ENCODE peak calls at places on chromosomes 11 and 22, in five cellular contexts. P is AG10803, J is neuronal stem cell, M is pancreas, Z is trophoblast cell. R is an unnamed sample.

GRCh38 chr11:8250446-8250845 is 13.2 kb downstream of the LMO1 start:
- DNase-seq in P (no peak), J (no peak), M (no peak), Z (no peak), R (no peak)

GRCh38 chr11:35106595-35106994 is 32.4 kb upstream of the CD44 start:
- DNase-seq in P (no peak), J (no peak), M (no peak), Z (no peak), R (no peak)

GRCh38 chr11:81573367-81573766 is 1160.3 kb downstream of the FAM181B start:
- DNase-seq in P (no peak), J (no peak), M (no peak), Z (no peak), R (no peak)

GRCh38 chr22:36395922-36396321 is 8.2 kb upstream of the MYH9 start:
- DNase-seq in P (peak; percentile 35), J (no peak), M (no peak), Z (peak; percentile 81), R (peak; percentile 65)

GRCh38 chr11:1928891-1929541 is 9.5 kb downstream of the TNNT3 start:
- DNase-seq in P (no peak), J (no peak), M (no peak), Z (no peak), R (no peak)

GRCh38 chr11:115912484-115912945 is 408.3 kb upstream of the CADM1 start:
- DNase-seq in P (no peak), J (no peak), M (no peak), Z (peak; percentile 12), R (no peak)

GRCh38 chr22:49925525-49926128 is 7.2 kb downstream of the CRELD2 start:
- DNase-seq in P (no peak), J (no peak), M (no peak), Z (no peak), R (no peak)

GRCh38 chr11:40514124-40514523 is 945.3 kb downstream of the LRRC4C start:
- DNase-seq in P (no peak), J (no peak), M (no peak), Z (no peak), R (peak; percentile 1)

GRCh38 chr22:50338860-50339462 is 4.2 kb upstream of the PPP6R2 start:
- DNase-seq in P (peak; percentile 46), J (no peak), M (no peak), Z (no peak), R (no peak)

GRCh38 chr22:25714739-25715138 is 27.2 kb upstream of the MYO18B start:
- DNase-seq in P (no peak), J (no peak), M (no peak), Z (no peak), R (no peak)

GRCh38 chr11:71963468-71963867 is 34.6 kb downstream of the RNF121 start:
- DNase-seq in P (no peak), J (no peak), M (no peak), Z (no peak), R (no peak)

GRCh38 chr11:85347291-85347690 is 279.9 kb downstream of the DLG2 start:
- DNase-seq in P (no peak), J (no peak), M (no peak), Z (no peak), R (no peak)

GRCh38 chr22:35399114-35399677 is 744 bp upstream of the MCM5 start:
- DNase-seq in P (no peak), J (no peak), M (no peak), Z (no peak), R (no peak)

GRCh38 chr11:84780689-84781293 is 846.4 kb downstream of the DLG2 start:
- DNase-seq in P (peak; percentile 34), J (peak; percentile 17), M (no peak), Z (no peak), R (peak; percentile 65)

GRCh38 chr11:93717501-93717900 is 23.8 kb downstream of the TAF1D start:
- DNase-seq in P (peak; percentile 11), J (no peak), M (no peak), Z (no peak), R (no peak)

GRCh38 chr11:75200051-75200450 is 40.5 kb upstream of the TPBGL start:
- DNase-seq in P (no peak), J (no peak), M (no peak), Z (no peak), R (no peak)

GRCh38 chr11:2534131-2534956 is 89.5 kb downstream of the KCNQ1 start:
- DNase-seq in P (no peak), J (no peak), M (peak; percentile 26), Z (peak; percentile 99), R (peak; percentile 7)

GRCh38 chr11:105046898-105047579 is 1.9 kb upstream of the CARD16 start:
- DNase-seq in P (peak; percentile 99), J (no peak), M (peak; percentile 30), Z (peak; percentile 23), R (peak; percentile 99)

GRCh38 chr22:39721456-39722325 is 151.1 kb downstream of the CACNA1I start:
- DNase-seq in P (no peak), J (no peak), M (no peak), Z (no peak), R (no peak)

GRCh38 chr22:42805998-42806481 is 51.0 kb downstream of the ARFGAP3 start:
- DNase-seq in P (no peak), J (no peak), M (no peak), Z (no peak), R (no peak)

DNA sequence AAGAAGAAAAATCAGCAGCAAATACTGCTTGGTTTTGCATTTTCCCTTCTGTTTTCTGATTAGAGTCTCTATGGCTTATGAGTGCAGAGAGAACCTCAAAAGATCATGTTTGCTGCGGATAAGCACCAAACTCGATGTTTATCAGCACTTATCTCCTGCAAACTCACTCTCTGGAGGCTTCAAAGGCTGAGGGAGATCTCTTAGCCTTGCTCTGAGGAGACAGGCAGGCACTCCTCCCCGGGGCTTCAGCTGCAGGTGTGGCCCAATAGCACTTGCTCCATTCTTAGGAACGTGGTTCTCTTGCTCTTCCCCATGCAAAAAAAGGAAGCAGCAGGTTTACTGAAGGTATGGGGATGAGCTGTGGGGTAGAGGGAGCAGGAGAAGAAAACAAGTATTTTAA is 45.1 kb downstream of the FLI1 start:
- DNase-seq in P (no peak), J (no peak), M (no peak), Z (peak; percentile 28), R (no peak)
- H3K4me3 ChIP-seq in P (no peak overlapping the region), J (no peak overlapping the region), M (no peak overlapping the region), Z (no peak overlapping the region), R (no peak overlapping the region)

GRCh38 chr11:15816996-15817395 is 539.4 kb downstream of the SOX6 start:
- DNase-seq in P (no peak), J (no peak), M (no peak), Z (no peak), R (peak; percentile 53)

GRCh38 chr11:15818132-15818842 is 538.1 kb downstream of the SOX6 start:
- DNase-seq in P (no peak), J (no peak), M (no peak), Z (no peak), R (no peak)

GRCh38 chr11:15819679-15820286 is 536.6 kb downstream of the SOX6 start:
- DNase-seq in P (peak; percentile 54), J (no peak), M (peak; percentile 77), Z (peak; percentile 47), R (peak; percentile 62)

GRCh38 chr11:15815246-15816209 is 540.8 kb downstream of the SOX6 start:
- DNase-seq in P (peak; percentile 19), J (no peak), M (no peak), Z (no peak), R (no peak)

DNA sequence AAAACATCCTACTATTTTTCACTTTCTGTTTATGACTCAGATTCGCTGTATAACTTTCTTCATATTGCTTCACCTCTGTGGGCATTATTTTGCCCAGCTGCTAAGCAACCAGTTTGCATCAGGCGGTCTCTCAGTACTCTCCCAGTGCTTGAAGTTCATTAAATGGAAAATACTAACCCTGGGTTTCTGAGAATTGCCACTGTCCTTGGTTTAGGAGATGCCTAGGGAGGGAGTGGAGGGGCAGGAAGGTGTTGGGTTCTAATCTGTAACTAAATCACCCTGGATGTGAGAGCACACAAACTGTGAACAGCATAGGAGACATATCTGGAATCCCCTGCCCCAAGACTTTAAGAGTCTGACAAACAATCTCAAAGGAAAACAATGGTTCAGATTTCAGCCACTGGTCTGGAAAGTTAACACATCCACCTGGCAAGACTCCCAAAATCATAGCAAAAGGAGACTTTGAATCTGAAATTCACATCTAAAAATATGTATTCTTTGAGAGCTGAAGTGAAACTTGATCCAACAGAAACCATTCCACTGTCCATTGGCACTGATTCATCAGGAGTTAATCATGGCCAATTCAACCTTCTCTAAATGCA is 540.0 kb downstream of the SOX6 start:
- DNase-seq in P (peak; percentile 70), J (no peak), M (no peak), Z (no peak), R (peak; percentile 95)
- H3K4me3 ChIP-seq in P (no peak overlapping the region), J (no peak overlapping the region), M (no peak overlapping the region), Z (no peak overlapping the region), R (no peak overlapping the region)

DNA sequence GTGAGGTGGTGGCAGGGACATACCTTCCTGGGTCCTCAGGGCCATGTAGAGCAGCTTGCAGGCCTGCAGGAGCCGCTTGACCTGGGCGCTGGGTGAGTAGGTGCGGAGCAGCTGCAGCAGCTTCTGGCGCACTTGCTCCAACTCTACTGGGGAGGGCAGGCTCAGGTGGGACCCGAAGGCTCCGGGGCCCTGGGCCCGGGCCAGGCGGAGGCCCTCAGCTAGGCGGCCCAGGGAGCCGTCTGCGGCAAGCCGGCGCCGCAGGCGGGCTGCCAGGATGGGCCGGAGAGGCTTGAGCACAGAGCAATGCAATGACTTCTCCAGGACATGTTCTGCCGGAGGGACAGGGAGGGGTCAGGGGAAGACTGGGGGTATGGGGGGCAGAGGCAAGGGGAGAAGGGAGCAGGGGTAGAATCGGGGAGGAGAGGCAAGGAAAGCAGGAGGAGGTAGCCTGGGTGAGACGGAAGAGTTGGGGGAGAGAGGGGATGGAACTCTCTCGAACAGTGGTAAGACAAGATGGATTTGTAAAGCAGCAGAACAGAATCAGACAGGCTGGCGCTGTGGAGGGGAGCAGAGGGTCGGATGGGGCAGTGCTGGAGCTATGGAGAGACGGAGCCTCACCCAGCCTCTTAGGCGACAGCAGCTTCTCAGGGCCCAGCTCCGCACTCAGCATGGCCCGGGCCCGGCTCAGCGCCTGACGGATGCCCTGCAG is 2.2 kb downstream of the RIN1 start:
- DNase-seq in P (no peak), J (no peak), M (no peak), Z (no peak), R (no peak)
- H3K4me3 ChIP-seq in P (peak overlapping the region; percentile 86), J (no peak overlapping the region), M (no peak overlapping the region), Z (no peak overlapping the region), R (peak overlapping the region; percentile 65)

GRCh38 chr22:29202231-29203192 is 3.2 kb upstream of the EMID1 start:
- DNase-seq in P (peak; percentile 49), J (no peak), M (no peak), Z (no peak), R (peak; percentile 89)

GRCh38 chr22:29199702-29200400 is 5.8 kb upstream of the EMID1 start:
- DNase-seq in P (no peak), J (no peak), M (no peak), Z (no peak), R (no peak)

GRCh38 chr22:29203456-29203855 is 2.2 kb upstream of the EMID1 start:
- DNase-seq in P (no peak), J (no peak), M (no peak), Z (no peak), R (no peak)

GRCh38 chr22:29200901-29201300 is 4.8 kb upstream of the EMID1 start:
- DNase-seq in P (no peak), J (no peak), M (no peak), Z (no peak), R (no peak)

DNA sequence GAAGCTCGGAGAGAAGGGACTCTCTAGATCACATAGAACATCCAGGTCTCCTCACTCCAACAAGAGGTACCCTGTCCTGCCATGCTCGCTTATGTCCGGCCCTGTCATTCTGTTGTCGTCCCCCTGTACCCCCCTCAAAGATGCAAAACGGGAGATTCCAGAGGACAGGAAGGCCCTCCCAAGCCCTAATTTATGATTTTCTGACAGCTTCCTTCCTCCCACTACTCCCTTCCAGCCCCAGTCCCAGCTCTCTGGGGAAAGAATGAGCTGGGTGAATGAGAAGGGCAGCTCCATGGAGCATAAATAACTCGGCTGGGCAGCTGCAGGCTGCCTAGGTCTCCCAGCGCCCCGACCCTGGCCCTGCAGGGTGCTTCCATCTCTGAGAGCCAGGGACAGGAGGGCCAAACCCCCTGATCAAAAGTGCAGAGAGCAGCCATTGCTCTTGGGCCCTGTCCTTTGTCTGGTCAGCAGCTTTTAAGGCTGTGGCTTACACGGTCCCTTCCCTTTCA is 3.9 kb upstream of the EMID1 start:
- DNase-seq in P (no peak), J (no peak), M (no peak), Z (no peak), R (no peak)
- H3K4me3 ChIP-seq in P (no peak overlapping the region), J (no peak overlapping the region), M (no peak overlapping the region), Z (no peak overlapping the region), R (no peak overlapping the region)